ENCODE peak calls at places on chromosomes 11 and 22, in four cellular contexts. F is GM19239, B is HTR-8/SVneo, U is Kasumi-1. W is an unnamed sample.

GRCh38 chr11:72598901-72599300 is 75.3 kb downstream of the PDE2A start:
- DNase-seq in F (no peak), B (peak; percentile 51), U (no peak), W (no peak)

GRCh38 chr22:29804985-29805384 is 33.1 kb downstream of the ASCC2 start:
- DNase-seq in F (no peak), B (no peak), U (no peak), W (no peak)

GRCh38 chr11:132111341-132111740 is 740.9 kb downstream of the NTM start:
- DNase-seq in F (no peak), B (no peak), U (no peak), W (no peak)

GRCh38 chr11:102368472-102368871 is 21.5 kb downstream of the BIRC2 start:
- DNase-seq in F (peak; percentile 66), B (no peak), U (no peak), W (no peak)

GRCh38 chr22:37981282-37982011 is 2.9 kb downstream of the SOX10 start:
- DNase-seq in F (no peak), B (no peak), U (no peak), W (no peak)

GRCh38 chr11:74966651-74967050 is 17.6 kb downstream of the SPCS2 start:
- DNase-seq in F (no peak), B (no peak), U (no peak), W (no peak)

GRCh38 chr11:66665369-66665768 is 12.3 kb downstream of the RBM4B start:
- DNase-seq in F (no peak), B (no peak), U (no peak), W (no peak)

GRCh38 chr11:116993599-116993998 is 104.6 kb downstream of the SIK3 start:
- DNase-seq in F (no peak), B (no peak), U (no peak), W (no peak)

GRCh38 chr22:23225724-23226496 is 45.6 kb downstream of the BCR start:
- DNase-seq in F (no peak), B (no peak), U (no peak), W (no peak)

GRCh38 chr11:128407962-128408361 is 179.4 kb downstream of the ETS1 start:
- DNase-seq in F (no peak), B (no peak), U (no peak), W (no peak)

GRCh38 chr11:100556781-100557180 is 130.3 kb upstream of the ARHGAP42 start:
- DNase-seq in F (no peak), B (no peak), U (no peak), W (no peak)

GRCh38 chr11:34600339-34601084 is 20.4 kb upstream of the EHF start:
- DNase-seq in F (no peak), B (no peak), U (no peak), W (no peak)

GRCh38 chr11:131217313-131218297 is 152.8 kb upstream of the NTM start:
- DNase-seq in F (no peak), B (no peak), U (no peak), W (no peak)

GRCh38 chr22:38753894-38754246 is 1.9 kb downstream of the SUN2 start:
- DNase-seq in F (no peak), B (no peak), U (no peak), W (no peak)

GRCh38 chr22:31284241-31284745 is 8.0 kb downstream of the PIK3IP1 start:
- DNase-seq in F (no peak), B (no peak), U (peak; percentile 54), W (no peak)

GRCh38 chr11:66316849-66317251 is at the start of gene CD248:
- DNase-seq in F (no peak), B (no peak), U (no peak), W (no peak)

GRCh38 chr22:22785316-22786065 is 102.1 kb upstream of the IGLL5 start:
- DNase-seq in F (no peak), B (no peak), U (no peak), W (no peak)

GRCh38 chr11:75383246-75383645 is 16.1 kb upstream of the RPS3 start:
- DNase-seq in F (no peak), B (no peak), U (peak; percentile 31), W (no peak)

GRCh38 chr11:133840479-133840941 is 4.8 kb downstream of the SPATA19 start:
- DNase-seq in F (no peak), B (no peak), U (no peak), W (no peak)

GRCh38 chr11:114059984-114060401 is 482 bp downstream of the ZBTB16 start:
- DNase-seq in F (no peak), B (no peak), U (peak; percentile 17), W (peak; percentile 37)

GRCh38 chr11:70915158-70915795 is 337.1 kb downstream of the SHANK2 start:
- DNase-seq in F (no peak), B (no peak), U (no peak), W (no peak)

GRCh38 chr22:23182289-23183106 is 2.2 kb downstream of the BCR start:
- DNase-seq in F (no peak), B (peak; percentile 73), U (peak; percentile 22), W (no peak)

GRCh38 chr11:94732617-94733292 is 35.4 kb upstream of the AMOTL1 start:
- DNase-seq in F (no peak), B (no peak), U (no peak), W (no peak)

GRCh38 chr11:129390303-129390816 is 14.7 kb downstream of the BARX2 start:
- DNase-seq in F (no peak), B (no peak), U (no peak), W (no peak)

GRCh38 chr22:23181763-23182288 is 1.5 kb downstream of the BCR start:
- DNase-seq in F (no peak), B (no peak), U (no peak), W (no peak)

GRCh38 chr11:114082415-114082748 is 22.9 kb downstream of the ZBTB16 start:
- DNase-seq in F (no peak), B (no peak), U (no peak), W (peak; percentile 70)

GRCh38 chr22:39152511-39153219 is at the start of gene CBX7:
- DNase-seq in F (peak; percentile 95), B (peak; percentile 88), U (peak; percentile 65), W (peak; percentile 80)

GRCh38 chr11:82577246-82577645 is 156.4 kb downstream of the FAM181B start:
- DNase-seq in F (no peak), B (no peak), U (no peak), W (no peak)